ENCODE peak calls at places on chromosomes 4 and X, in five cellular contexts. One of them, this sample, is unnamed.

GRCh38 chr4:87026795-87027495 is 92.1 kb downstream of the AFF1 start:
- DNase-seq in hepatocyte: no peak
- DNase-seq in PC-3: no peak
- DNase-seq in MM.1S: no peak
- DNase-seq in GM23248: no peak
- DNase-seq in this sample: peak

GRCh38 chr4:153065286-153065685 is 129.2 kb downstream of the FHDC1 start:
- DNase-seq in MM.1S: no peak
- DNase-seq in PC-3: no peak
- DNase-seq in hepatocyte: peak
- DNase-seq in GM23248: no peak
- DNase-seq in this sample: no peak

GRCh38 chr4:8315343-8316250 is 46.0 kb downstream of the HTRA3 start:
- DNase-seq in GM23248: peak
- DNase-seq in PC-3: peak
- DNase-seq in MM.1S: peak
- DNase-seq in hepatocyte: peak
- DNase-seq in this sample: peak

GRCh38 chr4:54165438-54165837 is 63.7 kb upstream of the PDGFRA start:
- DNase-seq in hepatocyte: no peak
- DNase-seq in GM23248: peak
- DNase-seq in MM.1S: no peak
- DNase-seq in PC-3: peak
- DNase-seq in this sample: no peak

GRCh38 chr4:140233811-140234696 is 80.1 kb upstream of the MAML3 start:
- DNase-seq in hepatocyte: peak
- DNase-seq in GM23248: peak
- DNase-seq in MM.1S: no peak
- DNase-seq in PC-3: peak
- DNase-seq in this sample: no peak

GRCh38 chr4:60945641-60946040 is 254.5 kb upstream of the ADGRL3 start:
- DNase-seq in GM23248: no peak
- DNase-seq in MM.1S: no peak
- DNase-seq in PC-3: peak
- DNase-seq in hepatocyte: no peak
- DNase-seq in this sample: no peak

GRCh38 chrX:110391086-110391485 is 32.4 kb downstream of the RTL9 start:
- DNase-seq in GM23248: no peak
- DNase-seq in MM.1S: no peak
- DNase-seq in PC-3: no peak
- DNase-seq in hepatocyte: no peak
- DNase-seq in this sample: no peak

GRCh38 chr4:112266823-112267222 is 18.9 kb downstream of the TIFA start:
- DNase-seq in MM.1S: peak
- DNase-seq in PC-3: peak
- DNase-seq in GM23248: peak
- DNase-seq in hepatocyte: peak
- DNase-seq in this sample: peak

GRCh38 chrX:78886550-78886949 is 58.6 kb upstream of the P2RY10 start:
- DNase-seq in hepatocyte: peak
- DNase-seq in GM23248: peak
- DNase-seq in PC-3: peak
- DNase-seq in MM.1S: peak
- DNase-seq in this sample: peak

GRCh38 chr4:108651068-108651794 is 832 bp downstream of the OSTC start:
- DNase-seq in GM23248: peak
- DNase-seq in hepatocyte: peak
- DNase-seq in MM.1S: peak
- DNase-seq in PC-3: peak
- DNase-seq in this sample: peak

GRCh38 chr4:52685316-52685715 is 26.2 kb upstream of the USP46 start:
- DNase-seq in hepatocyte: no peak
- DNase-seq in PC-3: no peak
- DNase-seq in MM.1S: no peak
- DNase-seq in GM23248: no peak
- DNase-seq in this sample: no peak

GRCh38 chrX:940691-941090 is 271.8 kb downstream of the CRLF2 start:
- DNase-seq in MM.1S: no peak
- DNase-seq in GM23248: no peak
- DNase-seq in hepatocyte: no peak
- DNase-seq in PC-3: no peak
- DNase-seq in this sample: no peak

GRCh38 chr4:126701756-126702155 is 931.0 kb upstream of the INTU start:
- DNase-seq in MM.1S: no peak
- DNase-seq in hepatocyte: no peak
- DNase-seq in PC-3: no peak
- DNase-seq in GM23248: peak
- DNase-seq in this sample: no peak

GRCh38 chrX:132776486-132777210 is 181.8 kb downstream of the HS6ST2 start:
- DNase-seq in GM23248: no peak
- DNase-seq in MM.1S: no peak
- DNase-seq in PC-3: no peak
- DNase-seq in hepatocyte: no peak
- DNase-seq in this sample: no peak

GRCh38 chrX:115948018-115948923 is 222.3 kb upstream of the AGTR2 start:
- DNase-seq in PC-3: peak
- DNase-seq in MM.1S: peak
- DNase-seq in hepatocyte: no peak
- DNase-seq in GM23248: no peak
- DNase-seq in this sample: no peak

GRCh38 chrX:101658661-101659477 is 781 bp downstream of the ARMCX2 start:
- DNase-seq in hepatocyte: peak
- DNase-seq in GM23248: peak
- DNase-seq in MM.1S: peak
- DNase-seq in PC-3: peak
- DNase-seq in this sample: no peak

GRCh38 chr4:186702297-186702696 is 21.4 kb downstream of the FAT1 start:
- DNase-seq in PC-3: no peak
- DNase-seq in hepatocyte: no peak
- DNase-seq in GM23248: no peak
- DNase-seq in MM.1S: no peak
- DNase-seq in this sample: no peak

GRCh38 chrX:793216-793770 is 162.7 kb downstream of the SHOX start:
- DNase-seq in MM.1S: no peak
- DNase-seq in PC-3: no peak
- DNase-seq in hepatocyte: no peak
- DNase-seq in GM23248: no peak
- DNase-seq in this sample: no peak

GRCh38 chr4:132614682-132615081 is 534.4 kb upstream of the PCDH10 start:
- DNase-seq in hepatocyte: no peak
- DNase-seq in GM23248: peak
- DNase-seq in MM.1S: no peak
- DNase-seq in PC-3: no peak
- DNase-seq in this sample: peak

GRCh38 chr4:29805245-29805644 is 914.9 kb upstream of the PCDH7 start:
- DNase-seq in GM23248: no peak
- DNase-seq in hepatocyte: peak
- DNase-seq in PC-3: peak
- DNase-seq in MM.1S: no peak
- DNase-seq in this sample: no peak

GRCh38 chrX:39645059-39645895 is 452.5 kb downstream of the BCOR start:
- DNase-seq in GM23248: peak
- DNase-seq in MM.1S: no peak
- DNase-seq in hepatocyte: peak
- DNase-seq in PC-3: peak
- DNase-seq in this sample: no peak

GRCh38 chrX:19673334-19674040 is 158.2 kb upstream of the MAP3K15 start:
- DNase-seq in hepatocyte: peak
- DNase-seq in GM23248: peak
- DNase-seq in PC-3: peak
- DNase-seq in MM.1S: no peak
- DNase-seq in this sample: no peak

GRCh38 chrX:76555816-76556215 is 128.3 kb downstream of the MAGEE1 start:
- DNase-seq in MM.1S: peak
- DNase-seq in GM23248: peak
- DNase-seq in PC-3: peak
- DNase-seq in hepatocyte: peak
- DNase-seq in this sample: peak

GRCh38 chr4:38987491-38987890 is 44.7 kb downstream of the TMEM156 start:
- DNase-seq in hepatocyte: no peak
- DNase-seq in PC-3: no peak
- DNase-seq in MM.1S: no peak
- DNase-seq in GM23248: no peak
- DNase-seq in this sample: no peak

GRCh38 chrX:103919336-103919682 is 43.1 kb upstream of the TMSB15B start:
- DNase-seq in PC-3: peak
- DNase-seq in MM.1S: peak
- DNase-seq in GM23248: peak
- DNase-seq in hepatocyte: peak
- DNase-seq in this sample: peak

DNA sequence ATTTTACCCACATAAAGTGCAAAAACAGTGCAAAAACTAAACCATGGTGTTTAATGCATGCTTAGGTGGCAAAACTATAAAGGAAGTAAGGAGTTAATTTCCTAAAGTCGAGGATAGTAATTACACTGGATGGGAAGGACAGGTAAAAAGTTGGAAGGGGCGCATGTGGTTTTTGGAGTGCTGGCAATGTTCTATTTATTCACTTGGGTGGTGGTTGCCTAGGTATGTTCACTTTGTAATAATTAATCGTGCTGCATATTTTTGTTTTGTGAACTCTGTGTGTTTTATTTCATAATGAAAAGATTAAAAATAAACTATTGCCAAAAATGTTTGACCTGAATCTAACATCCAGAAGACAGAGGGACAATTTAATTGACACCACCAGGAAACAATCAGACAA is 32.1 kb upstream of the SMARCA5 start:
- DNase-seq in GM23248: no peak
- DNase-seq in hepatocyte: no peak
- DNase-seq in PC-3: no peak
- DNase-seq in MM.1S: no peak
- DNase-seq in this sample: no peak
- TF ChIP-seq EZH2phosphoT487 in GM23248: no peak
- TF ChIP-seq EZH2phosphoT487 in hepatocyte: no peak
- TF ChIP-seq EZH2phosphoT487 in PC-3: no peak
- TF ChIP-seq EZH2phosphoT487 in MM.1S: no peak
- TF ChIP-seq EZH2phosphoT487 in this sample: no peak

GRCh38 chr4:89757154-89757723 is 79.7 kb downstream of the SNCA start:
- DNase-seq in GM23248: no peak
- DNase-seq in MM.1S: no peak
- DNase-seq in hepatocyte: no peak
- DNase-seq in PC-3: no peak
- DNase-seq in this sample: no peak
- TF ChIP-seq EZH2phosphoT487 in GM23248: no peak
- TF ChIP-seq EZH2phosphoT487 in MM.1S: no peak
- TF ChIP-seq EZH2phosphoT487 in hepatocyte: no peak
- TF ChIP-seq EZH2phosphoT487 in PC-3: no peak
- TF ChIP-seq EZH2phosphoT487 in this sample: no peak

GRCh38 chrX:30795981-30796958 is 92.8 kb downstream of the TAB3 start:
- DNase-seq in hepatocyte: no peak
- DNase-seq in PC-3: no peak
- DNase-seq in GM23248: no peak
- DNase-seq in MM.1S: no peak
- DNase-seq in this sample: no peak
- TF ChIP-seq EZH2phosphoT487 in hepatocyte: no peak
- TF ChIP-seq EZH2phosphoT487 in PC-3: no peak
- TF ChIP-seq EZH2phosphoT487 in GM23248: no peak
- TF ChIP-seq EZH2phosphoT487 in MM.1S: no peak
- TF ChIP-seq EZH2phosphoT487 in this sample: no peak

GRCh38 chrX:50697691-50698090 is 116.3 kb downstream of the SHROOM4 start:
- DNase-seq in MM.1S: no peak
- DNase-seq in hepatocyte: peak
- DNase-seq in GM23248: peak
- DNase-seq in PC-3: peak
- DNase-seq in this sample: no peak
- TF ChIP-seq EZH2phosphoT487 in MM.1S: no peak
- TF ChIP-seq EZH2phosphoT487 in hepatocyte: no peak
- TF ChIP-seq EZH2phosphoT487 in GM23248: peak
- TF ChIP-seq EZH2phosphoT487 in PC-3: no peak
- TF ChIP-seq EZH2phosphoT487 in this sample: no peak

GRCh38 chr4:6306299-6306698 is 36.6 kb downstream of the WFS1 start:
- DNase-seq in GM23248: no peak
- DNase-seq in MM.1S: no peak
- DNase-seq in hepatocyte: no peak
- DNase-seq in PC-3: no peak
- DNase-seq in this sample: no peak

GRCh38 chr4:6307230-6307629 is 37.6 kb downstream of the WFS1 start:
- DNase-seq in MM.1S: no peak
- DNase-seq in GM23248: no peak
- DNase-seq in hepatocyte: no peak
- DNase-seq in PC-3: no peak
- DNase-seq in this sample: no peak

GRCh38 chr4:6309755-6310154 is 40.1 kb downstream of the WFS1 start:
- DNase-seq in PC-3: no peak
- DNase-seq in GM23248: no peak
- DNase-seq in hepatocyte: no peak
- DNase-seq in MM.1S: no peak
- DNase-seq in this sample: no peak

GRCh38 chr4:6307891-6308290 is 38.2 kb downstream of the WFS1 start:
- DNase-seq in GM23248: no peak
- DNase-seq in PC-3: no peak
- DNase-seq in MM.1S: no peak
- DNase-seq in hepatocyte: no peak
- DNase-seq in this sample: no peak

DNA sequence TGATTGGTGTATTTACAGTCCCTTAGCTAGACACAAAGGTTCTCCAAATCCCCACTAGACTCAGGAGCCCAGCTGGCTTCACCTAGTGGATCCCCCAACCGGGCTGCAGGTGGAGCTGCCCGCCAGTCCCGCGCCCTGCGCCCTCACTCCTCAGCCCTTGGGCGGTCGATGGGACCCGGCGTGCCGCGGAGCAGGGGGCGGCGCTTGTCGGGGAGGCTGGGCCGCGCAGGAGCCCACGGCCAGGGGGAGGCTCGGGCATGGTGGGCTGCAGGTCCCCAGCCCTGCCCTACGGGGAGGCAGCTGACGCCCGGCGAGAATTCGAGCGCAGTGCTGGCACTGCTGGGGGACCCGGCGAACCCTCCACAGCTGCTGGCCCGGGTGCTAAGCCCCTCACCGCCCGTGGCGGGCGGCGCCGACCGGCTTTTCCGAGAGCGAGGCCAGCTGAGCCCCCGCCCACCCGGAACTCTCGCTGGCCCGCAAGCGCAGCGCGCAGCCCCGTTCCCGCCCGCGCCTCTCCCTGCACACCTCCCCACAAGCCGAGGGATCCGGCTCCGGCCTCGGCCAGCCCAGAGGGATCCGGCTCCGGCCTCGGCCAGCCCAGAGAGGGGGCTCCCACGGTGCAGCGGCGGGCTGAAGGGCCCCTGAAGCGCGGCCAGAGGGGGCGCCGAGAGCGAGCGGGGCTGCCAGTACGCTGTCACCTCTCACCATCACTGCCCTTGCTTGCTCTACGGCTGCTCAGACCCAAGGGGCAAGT is 39.4 kb downstream of the WFS1 start:
- DNase-seq in GM23248: peak
- DNase-seq in hepatocyte: peak
- DNase-seq in MM.1S: no peak
- DNase-seq in PC-3: no peak
- DNase-seq in this sample: no peak
- TF ChIP-seq EZH2phosphoT487 in GM23248: no peak
- TF ChIP-seq EZH2phosphoT487 in hepatocyte: no peak
- TF ChIP-seq EZH2phosphoT487 in MM.1S: no peak
- TF ChIP-seq EZH2phosphoT487 in PC-3: no peak
- TF ChIP-seq EZH2phosphoT487 in this sample: no peak

This sample was measured in OCI-LY7.